ENCODE peak calls at places on chromosomes 7 and 10, in four cellular contexts. N, H, L and X are unnamed samples.

GRCh38 chr10:106652279-106652678 is 512.2 kb downstream of the SORCS1 start:
- DNase-seq in L (peak), N (no peak), H (no peak), X (no peak)

GRCh38 chr7:132464740-132465139 is 111.5 kb downstream of the PLXNA4 start:
- DNase-seq in L (no peak), H (no peak), N (no peak), X (no peak)

GRCh38 chr7:66138994-66139752 is 24.5 kb downstream of the CRCP start:
- DNase-seq in N (peak), H (no peak), L (no peak), X (no peak)

GRCh38 chr7:95669513-95669912 is 73.2 kb upstream of the PDK4 start:
- DNase-seq in H (no peak), L (no peak), N (no peak), X (no peak)

GRCh38 chr7:35624299-35625186 is 70.4 kb downstream of the HERPUD2 start:
- DNase-seq in L (no peak), N (peak), H (peak), X (peak)

GRCh38 chr7:1210979-1211608 is 21.6 kb upstream of the UNCX start:
- DNase-seq in L (no peak), N (peak), H (no peak), X (no peak)

GRCh38 chr10:110547139-110547761 is 20.2 kb upstream of the SMC3 start:
- DNase-seq in L (no peak), N (peak), H (peak), X (peak)

GRCh38 chr7:155799514-155799913 is 12.7 kb downstream of the SHH start:
- DNase-seq in N (peak), H (no peak), L (no peak), X (no peak)

GRCh38 chr10:48215148-48215982 is 59.1 kb downstream of the FRMPD2 start:
- DNase-seq in L (peak), H (peak), N (peak), X (peak)

GRCh38 chr10:122102146-122102866 is 113.3 kb downstream of the TACC2 start:
- DNase-seq in L (no peak), N (no peak), H (no peak), X (no peak)

GRCh38 chr10:67793313-67793712 is 44.7 kb downstream of the DNAJC12 start:
- DNase-seq in L (no peak), H (no peak), N (no peak), X (no peak)

GRCh38 chr7:7438851-7439250 is 96.8 kb downstream of the COL28A1 start:
- DNase-seq in H (no peak), N (no peak), L (no peak), X (peak)

GRCh38 chr7:35255417-35255798 is 1.5 kb upstream of the TBX20 start:
- DNase-seq in H (no peak), L (no peak), N (no peak), X (no peak)

GRCh38 chr7:96347471-96347870 is 25.6 kb upstream of the SLC25A13 start:
- DNase-seq in N (no peak), L (no peak), H (no peak), X (no peak)

GRCh38 chr7:153090757-153091156 is 331.2 kb downstream of the ACTR3B start:
- DNase-seq in L (no peak), N (no peak), H (no peak), X (no peak)

GRCh38 chr7:54831644-54832095 is 72.7 kb upstream of the SEC61G start:
- DNase-seq in L (no peak), N (no peak), H (no peak), X (no peak)

GRCh38 chr10:6049031-6049400 is 13.2 kb downstream of the IL2RA start:
- DNase-seq in N (no peak), H (no peak), L (no peak), X (no peak)

GRCh38 chr10:30459283-30459682 is 25.3 kb downstream of the MAP3K8 start:
- DNase-seq in N (no peak), H (no peak), L (no peak), X (no peak)

GRCh38 chr10:25493122-25493893 is 318.5 kb downstream of the GPR158 start:
- DNase-seq in N (peak), L (no peak), H (peak), X (no peak)

GRCh38 chr10:29878492-29878891 is 180.9 kb downstream of the JCAD start:
- DNase-seq in H (no peak), L (no peak), N (no peak), X (no peak)

GRCh38 chr10:35916791-35917190 is 274.7 kb upstream of the FZD8 start:
- DNase-seq in N (no peak), L (no peak), H (no peak), X (no peak)

GRCh38 chr7:33418251-33418701 is 288.9 kb downstream of the BBS9 start:
- DNase-seq in L (no peak), N (no peak), H (no peak), X (no peak)

GRCh38 chr10:3538291-3538849 is 246.6 kb downstream of the KLF6 start:
- DNase-seq in L (no peak), H (no peak), N (no peak), X (no peak)

GRCh38 chr10:132459252-132460028 is 62.4 kb downstream of the PWWP2B start:
- DNase-seq in H (no peak), L (no peak), N (no peak), X (peak)

GRCh38 chr7:71846160-71846559 is 566.0 kb downstream of the CALN1 start:
- DNase-seq in H (no peak), L (no peak), N (no peak), X (no peak)

DNA sequence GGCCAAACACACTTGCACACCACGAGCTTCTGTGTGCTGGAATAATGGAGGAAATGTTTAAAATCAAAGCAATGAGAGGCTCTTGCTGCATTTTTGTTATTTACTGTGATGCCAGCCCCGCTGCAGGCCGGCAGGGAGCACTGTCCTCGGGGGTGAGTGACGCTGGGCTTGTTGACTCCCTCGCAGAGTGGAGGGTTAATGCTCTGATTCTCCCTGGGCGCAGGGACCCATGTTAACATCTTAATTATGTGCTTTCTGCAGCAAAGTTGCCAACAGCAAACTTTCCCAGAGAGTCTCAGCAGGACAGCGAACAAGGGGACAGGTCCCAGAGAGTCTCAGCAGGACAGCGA is 22.9 kb downstream of the SCART1 start:
- DNase-seq in N (peak), H (peak), L (no peak), X (peak)
- TF ChIP-seq GABPA in N (no peak), H (no peak), L (no peak), X (no peak)

DNA sequence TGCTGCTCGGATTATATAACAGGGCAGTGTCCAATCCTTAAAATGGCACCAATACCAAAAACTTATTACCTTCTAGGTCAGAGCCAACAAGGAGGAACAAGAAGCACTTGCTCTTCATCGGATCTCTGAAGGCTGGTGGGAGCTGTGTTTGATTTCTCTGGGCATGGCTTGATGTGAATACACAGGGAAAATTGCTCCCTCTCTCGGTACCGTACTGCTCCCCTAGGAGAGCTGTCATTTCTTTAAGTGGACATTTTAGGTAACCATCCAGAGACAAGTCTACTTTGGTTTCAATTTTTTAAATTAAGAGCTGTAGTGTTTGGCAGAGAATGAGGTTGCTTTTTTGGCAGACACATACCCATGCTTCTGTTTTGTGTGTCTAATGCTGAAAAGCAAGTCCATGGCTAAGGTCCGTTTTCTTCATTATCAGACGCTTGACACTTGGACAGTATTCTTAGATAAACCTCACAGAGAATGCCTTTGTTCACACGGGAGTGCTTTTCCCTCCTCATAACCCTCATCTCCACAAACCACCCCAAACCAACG is 61.2 kb upstream of the TRIL start:
- DNase-seq in N (no peak), L (no peak), H (no peak), X (no peak)
- TF ChIP-seq SMC3 in N (no peak), L (no peak), H (no peak), X (no peak)

GRCh38 chr7:45183711-45184210 is 26.2 kb downstream of the RAMP3 start:
- DNase-seq in H (no peak), L (no peak), N (no peak), X (no peak)
- TF ChIP-seq GABPA in H (no peak), L (no peak), N (no peak), X (no peak)

GRCh38 chr7:146858690-146859089 is 742.1 kb downstream of the CNTNAP2 start:
- DNase-seq in N (no peak), L (no peak), H (no peak), X (no peak)

GRCh38 chr7:146865696-146866095 is 749.1 kb downstream of the CNTNAP2 start:
- DNase-seq in H (no peak), N (no peak), L (no peak), X (no peak)

GRCh38 chr7:146864644-146865043 is 748.0 kb downstream of the CNTNAP2 start:
- DNase-seq in L (no peak), H (no peak), N (no peak), X (no peak)
- TF ChIP-seq SMC3 in L (no peak), H (no peak), N (no peak), X (no peak)

GRCh38 chr10:33010132-33011037 is 52.4 kb upstream of the ITGB1 start:
- DNase-seq in L (no peak), H (peak), N (peak), X (peak)

GRCh38 chr10:33006342-33006887 is 48.4 kb upstream of the ITGB1 start:
- DNase-seq in N (no peak), L (no peak), H (no peak), X (no peak)

GRCh38 chr10:33009244-33010131 is 51.5 kb upstream of the ITGB1 start:
- DNase-seq in H (no peak), N (no peak), L (no peak), X (no peak)

GRCh38 chr10:33005322-33006282 is 47.6 kb upstream of the ITGB1 start:
- DNase-seq in L (no peak), H (peak), N (peak), X (peak)

GRCh38 chr10:33008499-33009243 is 50.6 kb upstream of the ITGB1 start:
- DNase-seq in H (peak), L (peak), N (peak), X (peak)
- TF ChIP-seq GABPA in H (no peak), L (no peak), N (no peak), X (no peak)